ENCODE peak calls at places on chromosomes 7 and 10, in six cellular contexts. P is colonic mucosa, H is pancreas, I is adrenal gland, X is IMR-90, O is MCF 10A. V is an unnamed sample.

GRCh38 chr7:518630-519428 is 817 bp downstream of the PDGFA start:
- DNase-seq in P (peak; percentile 89), H (peak; percentile 92), I (peak; percentile 86), X (peak; percentile 71), O (peak; percentile 83), V (peak; percentile 91)

GRCh38 chr10:11145498-11145855 is 127.8 kb downstream of the CELF2 start:
- DNase-seq in P (peak; percentile 64), H (no peak), I (no peak), X (no peak), O (no peak), V (peak; percentile 41)

GRCh38 chr10:109411897-109412296 is 511.4 kb downstream of the XPNPEP1 start:
- DNase-seq in P (no peak), H (no peak), I (no peak), X (no peak), O (peak; percentile 9), V (no peak)

GRCh38 chr7:46485481-46486065 is 564.5 kb upstream of the IGFBP3 start:
- DNase-seq in P (no peak), H (no peak), I (no peak), X (peak; percentile 90), O (peak; percentile 16), V (no peak)

GRCh38 chr7:17849504-17849903 is 90.8 kb downstream of the SNX13 start:
- DNase-seq in P (no peak), H (no peak), I (no peak), X (peak; percentile 64), O (no peak), V (no peak)

GRCh38 chr10:30553625-30554442 is 75.7 kb downstream of the LYZL2 start:
- DNase-seq in P (peak; percentile 87), H (peak; percentile 7), I (peak; percentile 63), X (peak; percentile 11), O (no peak), V (peak; percentile 86)

GRCh38 chr7:117061751-117062150 is 108.5 kb downstream of the ST7 start:
- DNase-seq in P (no peak), H (no peak), I (no peak), X (peak; percentile 80), O (no peak), V (no peak)

GRCh38 chr7:38102486-38102885 is 75.6 kb upstream of the STARD3NL start:
- DNase-seq in P (no peak), H (no peak), I (no peak), X (peak; percentile 1), O (no peak), V (no peak)

GRCh38 chr7:89837515-89837914 is 316.8 kb upstream of the STEAP1 start:
- DNase-seq in P (no peak), H (no peak), I (peak; percentile 17), X (no peak), O (peak; percentile 45), V (no peak)

GRCh38 chr10:15901889-15902288 is 41.6 kb upstream of the MINDY3 start:
- DNase-seq in P (no peak), H (no peak), I (no peak), X (no peak), O (no peak), V (no peak)

GRCh38 chr10:15896654-15897053 is 36.3 kb upstream of the MINDY3 start:
- DNase-seq in P (no peak), H (no peak), I (no peak), X (no peak), O (no peak), V (no peak)

GRCh38 chr10:15897282-15897681 is 37.0 kb upstream of the MINDY3 start:
- DNase-seq in P (no peak), H (no peak), I (no peak), X (peak; percentile 33), O (peak; percentile 16), V (peak; percentile 12)

GRCh38 chr10:15898046-15898445 is 37.7 kb upstream of the MINDY3 start:
- DNase-seq in P (no peak), H (no peak), I (no peak), X (peak; percentile 8), O (peak; percentile 19), V (no peak)
- TF ChIP-seq CTCF in P (no peak), H (no peak), I (no peak), X (peak; percentile 17), O (no peak), V (peak; percentile 11)

GRCh38 chr10:117762126-117762818 is 219.7 kb downstream of the EMX2 start:
- DNase-seq in P (no peak), H (no peak), I (no peak), X (no peak), O (no peak), V (no peak)
- TF ChIP-seq CTCF in P (no peak), H (no peak), I (no peak), X (no peak), O (no peak), V (no peak)

DNA sequence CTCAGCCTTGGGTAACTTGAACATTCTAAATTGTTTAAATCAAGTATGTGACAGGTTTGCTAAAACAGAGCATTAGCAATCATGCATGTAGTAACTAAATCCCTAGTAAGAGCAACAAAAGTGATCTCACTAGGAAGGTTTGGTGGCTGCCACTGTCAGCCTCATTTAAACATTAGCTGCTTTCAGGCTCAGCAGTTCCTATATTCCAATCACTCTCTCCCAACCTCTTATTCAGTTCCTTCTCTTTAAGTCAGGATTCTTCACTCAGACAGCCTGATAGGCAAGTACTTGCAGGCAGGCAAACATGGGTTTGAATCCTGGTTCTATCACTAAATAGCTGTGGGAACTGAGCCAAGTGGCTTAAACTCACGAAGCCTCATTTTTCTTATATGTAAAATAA is 3.6 kb downstream of the CREB3L2 start:
- DNase-seq in P (no peak), H (no peak), I (peak; percentile 13), X (peak; percentile 40), O (no peak), V (no peak)
- TF ChIP-seq CTCF in P (no peak), H (no peak), I (no peak), X (no peak), O (no peak), V (no peak)

DNA sequence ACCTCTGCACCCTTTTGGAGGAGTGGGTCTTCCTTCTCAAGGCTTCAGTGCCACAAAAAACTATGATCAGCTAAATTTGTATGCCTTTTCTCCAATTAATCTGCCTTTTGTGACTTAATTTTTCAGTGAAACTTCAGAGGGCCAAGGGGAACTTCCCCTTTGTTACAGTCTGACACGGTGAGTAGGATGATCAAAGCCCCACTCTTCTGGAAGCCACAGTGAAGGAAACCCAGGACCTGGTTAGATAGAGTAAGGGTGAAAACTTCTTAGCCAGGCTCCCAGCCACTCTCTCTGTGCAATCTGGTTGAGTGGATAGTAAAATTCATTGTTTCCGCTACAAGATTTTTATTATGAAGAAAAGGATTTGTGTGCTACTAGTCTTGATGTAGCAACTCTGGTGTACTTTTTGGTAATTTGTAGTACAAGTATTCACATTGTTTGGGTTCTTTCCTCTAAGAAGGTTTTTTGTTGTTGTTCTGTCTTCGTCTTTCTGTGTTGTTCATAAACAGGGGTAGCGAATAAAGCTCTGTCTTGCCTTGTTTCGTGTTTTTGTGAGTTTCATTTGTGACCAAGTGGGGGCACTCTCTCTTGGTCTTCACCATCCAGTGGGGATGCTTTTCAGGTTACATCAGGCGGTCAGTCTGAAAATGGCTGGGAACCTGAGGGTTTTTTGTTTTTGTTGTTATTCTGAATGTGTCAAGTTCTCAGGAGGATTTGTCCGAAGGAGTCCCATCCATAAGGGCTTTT is 268.5 kb upstream of the NPSR1 start:
- DNase-seq in P (no peak), H (no peak), I (no peak), X (no peak), O (no peak), V (no peak)
- TF ChIP-seq CTCF in P (no peak), H (no peak), I (no peak), X (no peak), O (no peak), V (no peak)

DNA sequence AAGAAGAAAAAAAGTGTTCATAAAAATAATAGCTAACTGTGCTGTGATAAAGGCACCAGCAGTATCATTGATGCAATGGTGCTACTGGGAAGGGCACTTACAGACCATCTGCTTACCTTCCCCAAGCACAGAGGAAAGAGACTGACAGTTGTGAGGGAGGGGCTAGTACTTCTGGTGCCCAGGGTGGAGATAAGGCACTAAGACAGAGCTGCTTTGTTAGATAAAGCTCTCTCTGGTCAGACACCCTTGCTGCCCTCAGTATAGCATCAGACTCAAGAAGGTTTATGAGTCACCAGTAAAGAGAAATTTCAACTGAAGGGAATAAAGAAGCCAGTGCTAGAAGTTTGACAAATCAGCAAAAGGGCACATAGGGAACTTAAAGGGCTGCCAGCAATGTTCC is 325.6 kb downstream of the HPSE2 start:
- DNase-seq in P (no peak), H (no peak), I (no peak), X (peak; percentile 24), O (no peak), V (peak; percentile 47)
- TF ChIP-seq CTCF in P (no peak), H (no peak), I (no peak), X (no peak), O (no peak), V (no peak)

DNA sequence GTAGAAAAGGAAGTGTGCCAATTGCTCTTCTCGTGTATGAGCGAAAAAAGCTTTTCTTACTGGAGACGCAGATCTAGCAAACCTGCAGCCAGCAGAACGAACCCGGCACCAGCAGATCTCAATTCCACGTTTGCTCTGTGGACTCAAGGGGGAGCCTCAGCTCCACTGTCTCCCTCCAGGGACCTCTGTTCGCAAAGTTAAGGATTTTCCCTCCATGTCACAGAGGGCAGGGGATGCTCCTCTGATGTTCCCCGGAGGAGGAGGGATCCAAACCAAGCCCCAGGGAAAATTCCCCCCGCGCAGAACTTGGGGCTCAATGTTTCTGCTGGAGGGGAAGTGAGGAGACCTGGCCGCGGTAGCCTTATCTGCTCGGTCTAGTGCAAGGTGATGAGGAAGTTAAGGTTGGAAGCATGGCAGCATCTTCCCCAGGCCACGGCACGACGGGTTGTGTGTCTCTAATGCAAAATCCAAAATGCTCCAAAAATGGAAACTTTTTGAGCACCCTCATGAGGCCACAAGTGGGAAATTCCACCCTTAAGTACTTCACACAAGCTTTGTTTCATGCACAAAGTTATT is 9.0 kb downstream of the IQCE start:
- DNase-seq in P (no peak), H (no peak), I (no peak), X (peak; percentile 38), O (peak; percentile 6), V (peak; percentile 52)
- TF ChIP-seq CTCF in P (no peak), H (no peak), I (peak; percentile 33), X (peak; percentile 56), O (no peak), V (peak; percentile 51)

GRCh38 chr10:96374985-96375830 is 16.4 kb upstream of the OPALIN start:
- DNase-seq in P (peak; percentile 92), H (peak; percentile 79), I (peak; percentile 86), X (peak; percentile 77), O (peak; percentile 94), V (peak; percentile 95)

GRCh38 chr10:96378741-96379140 is 19.9 kb upstream of the OPALIN start:
- DNase-seq in P (no peak), H (no peak), I (no peak), X (no peak), O (no peak), V (no peak)

GRCh38 chr10:96379758-96380157 is 21.0 kb upstream of the OPALIN start:
- DNase-seq in P (no peak), H (no peak), I (no peak), X (no peak), O (no peak), V (no peak)

GRCh38 chr10:96376483-96376882 is 17.7 kb upstream of the OPALIN start:
- DNase-seq in P (no peak), H (no peak), I (no peak), X (no peak), O (peak; percentile 43), V (no peak)

GRCh38 chr10:96377816-96378294 is 19.1 kb upstream of the OPALIN start:
- DNase-seq in P (no peak), H (no peak), I (no peak), X (no peak), O (peak; percentile 57), V (peak; percentile 50)
- TF ChIP-seq CTCF in P (no peak), H (no peak), I (no peak), X (no peak), O (no peak), V (no peak)

GRCh38 chr7:132249591-132249971 is 326.7 kb downstream of the PLXNA4 start:
- DNase-seq in P (peak; percentile 58), H (no peak), I (no peak), X (no peak), O (peak; percentile 39), V (peak; percentile 54)
- TF ChIP-seq CTCF in P (peak; percentile 15), H (no peak), I (no peak), X (no peak), O (peak; percentile 17), V (peak; percentile 35)